ENCODE peak calls at places on chromosomes 12 and 14, in four cellular contexts. Q, E, H and D are unnamed samples. For H3K79me2, the result is how much of the 10 kb centered on the place peaks cover.

GRCh38 chr12:48817957-48818830 is at the start of gene CACNB3:
- DNase-seq in Q (peak), E (peak), H (peak), D (no peak)

GRCh38 chr14:63470877-63471565 is 72.2 kb downstream of the PPP2R5E start:
- DNase-seq in Q (no peak), E (peak), H (no peak), D (peak)

GRCh38 chr12:57846285-57846576 is 298 bp downstream of the CTDSP2 start:
- DNase-seq in Q (peak), E (no peak), H (no peak), D (no peak)

GRCh38 chr12:10069099-10069498 is 29.7 kb downstream of the CLEC1A start:
- DNase-seq in Q (no peak), E (no peak), H (no peak), D (no peak)

GRCh38 chr12:100473716-100474150 is at the start of gene NR1H4:
- DNase-seq in Q (no peak), E (peak), H (no peak), D (no peak)

GRCh38 chr12:82910246-82910893 is 223.7 kb downstream of the TMTC2 start:
- DNase-seq in Q (peak), E (no peak), H (no peak), D (no peak)

GRCh38 chr12:93740721-93741120 is 63.5 kb downstream of the CRADD start:
- DNase-seq in Q (no peak), E (no peak), H (no peak), D (no peak)

GRCh38 chr12:86496595-86496994 is 240.4 kb upstream of the MGAT4C start:
- DNase-seq in Q (no peak), E (no peak), H (no peak), D (no peak)

GRCh38 chr14:69518341-69519101 is 34.0 kb downstream of the PLEKHD1 start:
- DNase-seq in Q (no peak), E (no peak), H (no peak), D (no peak)

GRCh38 chr12:111430418-111431353 is 25.0 kb downstream of the SH2B3 start:
- DNase-seq in Q (no peak), E (no peak), H (no peak), D (no peak)
- H3K4me3 ChIP-seq in Q (no peak), E (no peak), H (no peak), D (no peak)

GRCh38 chr14:103708750-103709187 is 6.5 kb downstream of the XRCC3 start:
- DNase-seq in Q (no peak), E (no peak), H (no peak), D (no peak)

GRCh38 chr14:103710771-103711392 is 4.4 kb downstream of the XRCC3 start:
- DNase-seq in Q (peak), E (no peak), H (no peak), D (no peak)

GRCh38 chr14:103707329-103708263 is 7.7 kb downstream of the XRCC3 start:
- DNase-seq in Q (no peak), E (no peak), H (no peak), D (no peak)

GRCh38 chr14:103711516-103712431 is 3.5 kb downstream of the XRCC3 start:
- DNase-seq in Q (no peak), E (peak), H (peak), D (no peak)

GRCh38 chr14:103709814-103710213 is 5.4 kb downstream of the XRCC3 start:
- DNase-seq in Q (no peak), E (no peak), H (no peak), D (no peak)
- H3K79me2 ChIP-seq in Q (under half), E (half or more), H (under half), D (under half)

GRCh38 chr14:81401420-81402122 is 1.4 kb upstream of the STON2 start:
- DNase-seq in Q (no peak), E (peak), H (no peak), D (peak)

GRCh38 chr14:81400852-81401251 is 728 bp upstream of the STON2 start:
- DNase-seq in Q (peak), E (peak), H (peak), D (peak)

GRCh38 chr14:81400202-81400678 is at the start of gene STON2:
- DNase-seq in Q (no peak), E (peak), H (peak), D (peak)

GRCh38 chr14:81398196-81398891 is 1.8 kb downstream of the STON2 start:
- DNase-seq in Q (no peak), E (peak), H (no peak), D (no peak)

GRCh38 chr14:81402123-81402495 is 2.0 kb upstream of the STON2 start:
- DNase-seq in Q (no peak), E (peak), H (no peak), D (no peak)
- H3K4me3 ChIP-seq in Q (no peak), E (no peak), H (no peak), D (no peak)

GRCh38 chr12:111580119-111580425 is 19.0 kb downstream of the ATXN2 start:
- DNase-seq in Q (no peak), E (no peak), H (no peak), D (no peak)
- H3K79me2 ChIP-seq in Q (half or more), E (half or more), H (half or more), D (half or more)